ENCODE peak calls at places on chromosomes 13 and 19, in seven cellular contexts. H, L, Z, O, F, G and J are unnamed samples.

GRCh38 chr13:113095146-113096051 is 10.2 kb upstream of the F7 start:
- DNase-seq in H (no peak), G (no peak), L (no peak), F (no peak), Z (peak), O (no peak), J (no peak)

GRCh38 chr19:48444129-48444932 is 1.5 kb upstream of the GRWD1 start:
- DNase-seq in Z (no peak), L (no peak), G (no peak), F (no peak), H (no peak), O (peak), J (no peak)

GRCh38 chr19:3360494-3361383 is 5.6 kb upstream of the NFIC start:
- DNase-seq in G (peak), H (peak), Z (no peak), F (no peak), L (no peak), O (peak), J (no peak)

GRCh38 chr13:79533781-79534400 is 52.9 kb downstream of the NDFIP2 start:
- DNase-seq in G (no peak), H (no peak), O (no peak), F (no peak), L (no peak), Z (no peak), J (no peak)

GRCh38 chr13:100541882-100542545 is 46.6 kb downstream of the GGACT start:
- DNase-seq in H (no peak), O (no peak), L (no peak), G (no peak), F (no peak), Z (no peak), J (no peak)

GRCh38 chr19:14502334-14503092 is 6.6 kb upstream of the GIPC1 start:
- DNase-seq in O (no peak), Z (no peak), L (no peak), G (no peak), F (no peak), H (no peak), J (no peak)

GRCh38 chr13:38045278-38046048 is 175.9 kb upstream of the TRPC4 start:
- DNase-seq in L (peak), H (no peak), F (no peak), O (no peak), G (peak), Z (no peak), J (no peak)

GRCh38 chr19:821228-821975 is at the start of gene PLPPR3:
- DNase-seq in Z (no peak), H (no peak), O (no peak), L (no peak), G (peak), F (no peak), J (peak)

GRCh38 chr13:20160346-20161274 is at the start of gene GJA3:
- DNase-seq in Z (no peak), G (peak), L (no peak), O (peak), H (peak), F (peak), J (no peak)

GRCh38 chr19:861756-862528 is 2.5 kb downstream of the CFD start:
- DNase-seq in G (peak), F (peak), H (peak), Z (peak), O (peak), L (no peak), J (no peak)

GRCh38 chr13:102128216-102128800 is 273.5 kb downstream of the FGF14 start:
- DNase-seq in H (no peak), L (peak), Z (no peak), F (no peak), G (no peak), O (no peak), J (no peak)

GRCh38 chr19:7932930-7933300 is 7.0 kb upstream of the CTXN1 start:
- DNase-seq in F (no peak), G (no peak), L (no peak), H (no peak), Z (no peak), O (no peak), J (no peak)

GRCh38 chr19:33296473-33297060 is 5.8 kb downstream of the CEBPA start:
- DNase-seq in H (no peak), Z (peak), O (no peak), L (no peak), F (no peak), G (no peak), J (no peak)

GRCh38 chr19:41930926-41931592 is 2.8 kb upstream of the ERFL start:
- DNase-seq in F (peak), O (no peak), L (no peak), H (no peak), G (no peak), Z (no peak), J (no peak)

GRCh38 chr19:19575411-19575810 is 37.3 kb downstream of the CILP2 start:
- DNase-seq in Z (no peak), G (no peak), F (no peak), L (no peak), O (no peak), H (no peak), J (no peak)

GRCh38 chr13:110937511-110938303 is 22.8 kb upstream of the ANKRD10 start:
- DNase-seq in O (no peak), G (no peak), H (no peak), L (no peak), Z (no peak), F (no peak), J (no peak)

GRCh38 chr19:55173717-55174409 is 6.2 kb downstream of the SYT5 start:
- DNase-seq in L (peak), O (peak), G (peak), H (no peak), F (peak), Z (peak), J (no peak)

GRCh38 chr13:108269601-108270328 is at the start of gene TNFSF13B:
- DNase-seq in H (peak), G (peak), F (peak), Z (no peak), L (no peak), O (peak), J (peak)

GRCh38 chr13:65966991-65967451 is 1263.1 kb downstream of the PCDH9 start:
- DNase-seq in Z (no peak), L (no peak), G (peak), H (no peak), O (no peak), F (no peak), J (no peak)

GRCh38 chr13:40993119-40993518 is 26.0 kb downstream of the ELF1 start:
- DNase-seq in Z (no peak), O (no peak), F (peak), H (no peak), G (no peak), L (no peak), J (no peak)

GRCh38 chr13:94351292-94352000 is 128.0 kb downstream of the DCT start:
- DNase-seq in O (no peak), F (no peak), G (no peak), Z (no peak), L (no peak), H (no peak), J (no peak)

GRCh38 chr19:49660338-49660961 is 5.2 kb downstream of the IRF3 start:
- DNase-seq in L (no peak), G (no peak), F (no peak), H (no peak), Z (no peak), O (no peak), J (no peak)

GRCh38 chr13:92535222-92536006 is 691.2 kb upstream of the GPC6 start:
- DNase-seq in Z (no peak), O (no peak), L (no peak), H (no peak), F (no peak), G (no peak), J (no peak)